ENCODE peak calls at places on chromosomes 12 and 14, in six cellular contexts. D is H1, C is K562, W is GM12878, J is HepG2, Z is GM12892. E is an unnamed sample.

GRCh38 chr12:11648514-11649412 is 711 bp upstream of the ETV6 start:
- DNase-seq in C (peak; percentile 76), J (peak; percentile 81), Z (peak; percentile 59), D (peak; percentile 79), W (peak; percentile 64), E (peak; percentile 62)

GRCh38 chr12:75011120-75011519 is 198.5 kb downstream of the KCNC2 start:
- DNase-seq in D (no peak), Z (no peak), W (no peak), C (no peak), J (no peak), E (no peak)

GRCh38 chr14:65813760-65814387 is 401.3 kb downstream of the FUT8 start:
- DNase-seq in Z (no peak), D (no peak), J (no peak), C (no peak), W (no peak), E (no peak)

GRCh38 chr14:50057331-50057730 is 59.0 kb downstream of the VCPKMT start:
- DNase-seq in J (no peak), D (no peak), Z (no peak), W (no peak), C (no peak), E (no peak)

GRCh38 chr14:94307410-94307992 is 14.4 kb upstream of the SERPINA10 start:
- DNase-seq in W (no peak), C (peak; percentile 9), D (peak; percentile 44), J (peak; percentile 50), Z (no peak), E (no peak)

GRCh38 chr12:102144221-102144620 is 24.2 kb downstream of the PARPBP start:
- DNase-seq in W (no peak), Z (no peak), J (no peak), C (no peak), D (no peak), E (no peak)

GRCh38 chr12:3044141-3044630 is 33.0 kb upstream of the TSPAN9 start:
- DNase-seq in D (no peak), Z (no peak), J (no peak), W (no peak), C (no peak), E (no peak)

GRCh38 chr12:124861492-124861891 is 2.2 kb downstream of the SCARB1 start:
- DNase-seq in W (peak; percentile 39), J (no peak), D (no peak), Z (no peak), C (peak; percentile 88), E (no peak)

GRCh38 chr12:74322792-74323191 is 214.8 kb upstream of the ATXN7L3B start:
- DNase-seq in C (no peak), Z (no peak), D (no peak), J (no peak), W (no peak), E (no peak)

GRCh38 chr14:94045101-94045500 is 19.0 kb downstream of the OTUB2 start:
- DNase-seq in W (no peak), J (no peak), Z (no peak), C (no peak), D (no peak), E (no peak)

GRCh38 chr14:24122971-24123370 is 7.5 kb upstream of the FITM1 start:
- DNase-seq in C (no peak), D (no peak), W (no peak), J (no peak), Z (no peak), E (no peak)

GRCh38 chr12:9509464-9510166 is 98.1 kb downstream of the KLRB1 start:
- DNase-seq in Z (no peak), W (no peak), J (no peak), D (no peak), C (no peak), E (no peak)
- TF ChIP-seq TAF1 in Z (no peak), W (no peak), J (no peak), D (no peak), C (no peak), E (no peak)

DNA sequence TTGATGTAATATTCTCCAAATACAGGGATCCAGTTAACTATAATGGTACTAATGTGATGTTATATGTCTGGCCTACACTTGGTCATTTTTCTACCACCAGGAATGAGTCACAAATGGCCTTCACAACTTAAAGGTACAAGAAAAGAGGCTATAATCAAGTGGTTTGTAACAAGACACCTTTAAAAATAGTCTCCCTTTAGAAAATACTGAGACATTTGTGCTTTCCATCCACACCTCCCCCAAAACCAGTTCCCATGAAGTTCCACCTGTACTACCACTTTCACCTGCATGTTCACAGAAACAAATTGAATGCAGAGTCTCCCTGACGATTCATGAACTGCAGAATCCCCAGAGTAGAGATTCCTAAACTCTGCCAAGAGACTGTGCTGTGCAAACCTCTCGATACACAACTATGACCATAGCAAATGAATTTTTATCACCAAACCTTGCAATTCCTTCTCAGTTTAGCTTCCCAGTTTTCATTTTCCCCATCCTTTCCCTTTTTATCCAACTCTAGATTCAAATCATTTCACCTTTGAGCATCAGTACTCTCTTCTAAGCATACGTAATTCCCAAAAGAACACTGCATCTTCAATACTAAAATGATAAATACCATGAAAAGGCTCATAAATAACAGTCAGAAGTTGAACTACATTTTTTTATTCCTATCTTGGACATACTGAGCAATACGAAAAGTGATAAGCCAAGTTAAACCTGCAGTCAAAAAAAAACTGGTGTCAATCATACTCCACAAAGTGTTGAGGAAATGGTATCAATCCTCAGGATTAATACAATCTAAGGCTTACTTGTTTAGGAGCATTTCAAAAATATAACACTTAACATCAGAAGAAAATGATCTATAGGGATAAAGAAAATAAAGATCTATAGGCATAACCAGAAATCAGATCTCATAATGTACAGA is 5.8 kb downstream of the BTG1 start:
- DNase-seq in C (no peak), W (no peak), D (no peak), J (no peak), Z (no peak), E (no peak)
- TF ChIP-seq POLR2A in C (no peak), W (peak; percentile 37), D (no peak), J (no peak), Z (no peak), E (peak; percentile 53)

DNA sequence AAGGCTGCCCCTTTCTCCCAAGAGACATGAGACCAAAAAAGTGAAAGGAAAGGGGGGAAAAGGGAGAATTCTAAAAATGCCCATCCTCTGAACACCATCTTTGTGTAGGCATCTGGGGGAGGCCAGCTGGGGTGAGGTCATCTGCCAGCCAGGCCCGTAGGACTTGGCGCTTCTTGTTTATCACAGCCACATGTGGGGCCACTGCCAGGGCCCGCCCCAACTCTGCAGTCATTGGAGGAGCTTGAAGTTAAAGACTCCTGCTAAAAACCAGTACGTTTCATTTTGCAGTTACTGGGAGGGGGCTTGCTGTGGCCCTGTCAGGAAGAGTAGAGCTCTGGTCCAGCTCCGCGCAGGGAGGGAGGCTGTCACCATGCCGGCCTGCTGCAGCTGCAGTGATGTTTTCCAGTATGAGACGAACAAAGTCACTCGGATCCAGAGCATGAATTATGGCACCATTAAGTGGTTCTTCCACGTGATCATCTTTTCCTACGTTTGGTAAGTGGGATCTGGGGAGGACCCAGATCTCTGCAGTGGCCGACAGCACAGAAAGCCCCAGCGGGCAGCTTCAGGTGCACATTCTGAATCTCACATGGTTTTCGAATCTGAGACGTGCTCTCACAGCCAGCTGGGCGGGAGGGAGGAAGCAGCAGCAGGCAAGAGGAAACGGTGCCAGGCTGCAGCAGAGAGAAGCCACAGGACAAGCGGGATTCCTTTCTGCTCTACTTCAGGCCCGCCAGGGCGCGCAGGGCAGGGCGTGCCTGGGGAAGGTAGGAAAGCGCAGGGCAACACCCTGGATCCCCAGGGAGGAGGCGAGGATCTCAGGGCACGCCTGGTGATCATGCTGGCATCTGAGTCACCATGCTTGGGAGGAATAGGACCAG is at the start of gene P2RX7:
- DNase-seq in D (peak; percentile 67), C (peak; percentile 40), J (no peak), W (peak; percentile 40), Z (peak; percentile 48), E (no peak)
- TF ChIP-seq TAF1 in D (peak; percentile 44), C (no peak), J (no peak), W (no peak), Z (no peak), E (no peak)

DNA sequence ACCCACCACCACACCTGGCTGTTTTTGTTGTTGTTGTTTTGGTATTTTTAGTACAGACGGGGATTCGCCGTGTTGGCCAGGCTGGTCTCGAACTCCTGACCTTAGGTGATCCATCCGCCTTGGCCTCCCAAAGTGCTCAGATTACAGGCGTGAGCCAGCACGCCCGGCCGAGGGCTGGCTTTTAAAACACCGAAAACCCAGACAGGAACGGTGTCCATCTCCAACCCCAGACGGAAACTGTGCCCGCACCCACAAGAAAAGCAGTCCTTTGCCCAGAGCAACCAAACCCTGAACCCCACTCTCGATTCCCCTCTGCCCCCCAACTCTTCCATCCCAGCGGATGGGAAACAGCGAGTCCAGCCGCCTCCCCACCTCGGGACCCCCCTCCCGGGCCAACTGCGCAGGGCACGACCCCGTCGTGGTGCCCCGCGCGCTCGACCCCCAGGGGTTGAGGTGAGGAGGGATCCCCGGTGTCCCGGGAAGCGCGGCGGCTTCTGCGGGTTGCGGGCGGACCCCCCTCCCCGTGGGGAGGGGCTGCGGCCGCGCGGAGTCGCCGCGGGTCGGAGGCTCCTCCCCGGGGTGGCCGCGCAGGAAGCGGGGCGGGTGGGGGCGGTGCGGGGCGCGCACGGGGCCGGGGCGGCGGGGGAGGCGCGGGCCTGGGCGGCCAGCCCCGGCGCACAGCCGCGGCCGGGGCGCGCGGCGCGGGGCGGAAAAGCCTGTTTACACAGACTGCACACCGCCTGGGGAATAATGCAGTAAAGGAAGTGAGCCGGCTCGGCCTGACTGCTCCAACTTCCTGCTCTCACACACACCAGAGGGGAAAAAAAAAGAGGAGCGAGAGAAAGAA is at the start of gene ELK3:
- DNase-seq in Z (peak; percentile 46), J (peak; percentile 50), C (peak; percentile 71), W (no peak), D (peak; percentile 61), E (peak; percentile 56)
- TF ChIP-seq POLR2A in Z (no peak), J (no peak), C (peak; percentile 52), W (no peak), D (no peak), E (no peak)

GRCh38 chr12:1580036-1580435 is 14.3 kb downstream of the FBXL14 start:
- DNase-seq in W (no peak), J (no peak), Z (no peak), D (no peak), C (no peak), E (no peak)
- TF ChIP-seq TAF1 in W (no peak), J (no peak), Z (no peak), D (no peak), C (no peak), E (no peak)

DNA sequence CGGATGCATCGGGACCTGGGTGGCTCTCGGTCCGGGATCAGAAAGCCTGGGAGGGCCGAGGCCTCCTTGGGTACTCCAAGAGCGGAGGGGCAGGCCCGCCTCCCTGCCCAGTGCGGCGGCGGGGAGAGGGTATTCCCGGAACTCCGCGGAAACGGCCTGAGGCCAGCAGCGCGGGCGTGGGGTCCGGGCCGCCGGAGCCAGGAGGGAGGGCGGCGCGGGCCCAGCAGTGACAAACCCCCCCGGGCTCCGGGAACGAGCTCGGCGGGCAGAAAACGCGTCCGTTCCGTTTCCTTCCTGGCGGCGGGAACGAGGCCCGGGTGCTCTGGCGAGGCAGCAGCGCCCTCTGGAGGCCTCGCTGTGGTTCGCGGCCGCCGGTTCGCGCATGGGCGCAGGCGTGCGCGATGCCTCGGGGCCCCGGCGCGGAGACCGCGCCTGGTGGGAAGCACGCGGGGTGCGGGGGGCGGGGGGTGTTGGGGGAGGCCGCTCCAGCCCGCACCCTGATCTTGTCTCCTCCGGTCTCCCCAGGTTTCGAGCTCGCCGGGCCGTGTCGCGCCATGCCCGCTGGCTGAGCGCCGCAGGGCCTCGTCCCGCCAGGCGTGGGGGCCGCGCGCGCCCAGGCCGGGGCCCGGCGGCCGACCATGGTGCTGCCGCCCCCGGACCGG is 1.9 kb downstream of the TMEM121 start:
- DNase-seq in W (no peak), C (peak; percentile 80), D (peak; percentile 83), Z (peak; percentile 97), J (peak; percentile 38), E (peak; percentile 96)
- TF ChIP-seq POLR2A in W (no peak), C (no peak), D (no peak), Z (no peak), J (no peak), E (no peak)

E was measured in GM12891.